ENCODE peak calls at places on chromosome 21, in six cellular contexts. L is NB4, E is AG04450, D is esophagus squamous epithelium, J is body of pancreas, U is heart left ventricle. G is an unnamed sample.

GRCh38 chr21:31732891-31733520 is 1.1 kb upstream of the SCAF4 start:
- DNase-seq in L (peak), E (no peak), D (no peak), J (no peak), U (no peak), G (peak)

GRCh38 chr21:35924714-35925301 is 135.5 kb downstream of the SETD4 start:
- DNase-seq in L (peak), E (peak), D (no peak), J (no peak), U (peak), G (peak)

GRCh38 chr21:46111857-46112730 is 14.2 kb downstream of the COL6A2 start:
- DNase-seq in L (no peak), E (no peak), D (no peak), J (peak), U (no peak), G (no peak)

GRCh38 chr21:36184561-36184960 is 27.9 kb downstream of the DOP1B start:
- DNase-seq in L (no peak), E (no peak), D (no peak), J (no peak), U (no peak), G (no peak)

GRCh38 chr21:38527737-38528136 is 29.5 kb upstream of the ERG start:
- DNase-seq in L (no peak), E (no peak), D (no peak), J (no peak), U (no peak), G (no peak)

GRCh38 chr21:35491920-35492678 is 443.0 kb upstream of the RUNX1 start:
- DNase-seq in L (peak), E (no peak), D (no peak), J (no peak), U (no peak), G (no peak)

GRCh38 chr21:36551731-36552457 is 72.0 kb upstream of the CLDN14 start:
- DNase-seq in L (no peak), E (peak), D (no peak), J (no peak), U (no peak), G (peak)

GRCh38 chr21:38459490-38459889 is 38.8 kb downstream of the ERG start:
- DNase-seq in L (no peak), E (no peak), D (no peak), J (no peak), U (no peak), G (no peak)

GRCh38 chr21:36587388-36587787 is 107.5 kb upstream of the CLDN14 start:
- DNase-seq in L (no peak), E (no peak), D (no peak), J (no peak), U (no peak), G (peak)

GRCh38 chr21:38042246-38042645 is 126.0 kb upstream of the KCNJ6 start:
- DNase-seq in L (no peak), E (no peak), D (no peak), J (no peak), U (no peak), G (peak)

GRCh38 chr21:46474365-46474764 is 15.7 kb downstream of the DIP2A start:
- DNase-seq in L (peak), E (no peak), D (no peak), J (no peak), U (no peak), G (no peak)

GRCh38 chr21:42674351-42674940 is 21.0 kb downstream of the PDE9A start:
- DNase-seq in L (peak), E (no peak), D (no peak), J (no peak), U (peak), G (no peak)

GRCh38 chr21:32248616-32249550 is 30.0 kb downstream of the MIS18A start:
- DNase-seq in L (no peak), E (no peak), D (no peak), J (no peak), U (no peak), G (no peak)

GRCh38 chr21:35833388-35833787 is 226.9 kb downstream of the SETD4 start:
- DNase-seq in L (no peak), E (no peak), D (no peak), J (no peak), U (no peak), G (no peak)

GRCh38 chr21:38933731-38934130 is 128.0 kb downstream of the ETS2 start:
- DNase-seq in L (no peak), E (no peak), D (no peak), J (no peak), U (no peak), G (no peak)

GRCh38 chr21:36575306-36575705 is 95.4 kb upstream of the CLDN14 start:
- DNase-seq in L (peak), E (no peak), D (no peak), J (no peak), U (no peak), G (no peak)

GRCh38 chr21:32114434-32115063 is 164.3 kb downstream of the MIS18A start:
- DNase-seq in L (peak), E (no peak), D (no peak), J (no peak), U (no peak), G (no peak)

GRCh38 chr21:15062566-15062965 is 2.2 kb downstream of the NRIP1 start:
- DNase-seq in L (no peak), E (no peak), D (no peak), J (no peak), U (no peak), G (peak)

GRCh38 chr21:15061284-15061683 is 3.5 kb downstream of the NRIP1 start:
- DNase-seq in L (no peak), E (no peak), D (no peak), J (no peak), U (no peak), G (no peak)

GRCh38 chr21:15061747-15062146 is 3.1 kb downstream of the NRIP1 start:
- DNase-seq in L (no peak), E (no peak), D (no peak), J (no peak), U (no peak), G (no peak)

GRCh38 chr21:15059397-15059796 is 5.4 kb downstream of the NRIP1 start:
- DNase-seq in L (no peak), E (no peak), D (no peak), J (no peak), U (no peak), G (no peak)

GRCh38 chr21:15060776-15061175 is 4.0 kb downstream of the NRIP1 start:
- DNase-seq in L (no peak), E (no peak), D (no peak), J (no peak), U (no peak), G (peak)
- H3K4me3 ChIP-seq in L (no peak), E (peak), D (peak), J (no peak), U (no peak), G (peak)

GRCh38 chr21:34091607-34092006 is 18.2 kb downstream of the MRPS6 start:
- DNase-seq in L (peak), E (no peak), D (no peak), J (no peak), U (no peak), G (no peak)
- TF ChIP-seq CTCF in L (no peak), E (peak), D (peak), J (no peak), U (peak), G (peak)

DNA sequence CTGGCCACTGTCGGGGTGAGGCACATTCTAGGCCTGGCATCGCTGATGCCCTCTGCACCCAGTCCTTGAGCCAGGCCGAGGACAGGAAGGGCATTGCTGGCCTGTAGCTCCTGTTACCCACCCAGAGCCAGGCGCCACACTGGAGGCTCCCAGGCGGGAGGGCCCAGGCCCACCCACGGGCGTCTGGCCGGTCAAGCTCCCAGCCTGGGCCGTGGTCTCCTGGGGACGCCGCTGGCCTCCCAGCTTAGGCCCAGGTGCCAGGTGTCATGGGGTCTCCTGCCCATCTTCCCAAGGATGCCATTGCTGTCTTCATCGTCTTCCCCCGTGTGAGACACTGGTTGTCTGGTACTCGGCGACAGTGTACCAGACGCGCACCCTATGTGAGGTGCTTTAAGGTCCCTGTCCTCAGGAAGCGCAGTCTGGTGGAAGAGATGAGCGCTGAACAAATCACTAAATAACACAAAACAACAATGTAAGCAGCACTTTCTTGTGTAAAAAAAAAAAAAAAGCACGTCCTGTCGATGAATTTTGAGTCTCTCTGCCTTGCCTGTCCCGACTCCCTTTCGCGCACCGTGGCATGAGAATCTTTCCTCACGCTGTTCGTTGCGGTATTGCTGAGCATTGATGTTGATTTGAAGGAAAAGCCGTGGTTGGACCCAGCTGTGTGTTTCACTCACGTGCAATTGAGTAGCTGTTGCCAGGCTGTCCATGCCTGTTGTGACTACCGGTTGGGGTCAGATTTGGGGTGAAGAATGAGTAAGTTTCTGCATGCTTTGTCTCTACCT is 27.0 kb upstream of the TRAPPC10 start:
- DNase-seq in L (no peak), E (no peak), D (no peak), J (no peak), U (no peak), G (peak)
- H3K4me3 ChIP-seq in L (no peak), E (no peak), D (no peak), J (no peak), U (no peak), G (no peak)

GRCh38 chr21:28727809-28728208 is 264.9 kb downstream of the LTN1 start:
- DNase-seq in L (no peak), E (no peak), D (no peak), J (no peak), U (peak), G (no peak)
- TF ChIP-seq CTCF in L (no peak), E (no peak), D (no peak), J (no peak), U (no peak), G (no peak)

GRCh38 chr21:26962516-26963305 is 4.2 kb downstream of the ADAMTS5 start:
- DNase-seq in L (no peak), E (no peak), D (no peak), J (no peak), U (no peak), G (no peak)
- H3K4me3 ChIP-seq in L (no peak), E (no peak), D (peak), J (no peak), U (no peak), G (no peak)

DNA sequence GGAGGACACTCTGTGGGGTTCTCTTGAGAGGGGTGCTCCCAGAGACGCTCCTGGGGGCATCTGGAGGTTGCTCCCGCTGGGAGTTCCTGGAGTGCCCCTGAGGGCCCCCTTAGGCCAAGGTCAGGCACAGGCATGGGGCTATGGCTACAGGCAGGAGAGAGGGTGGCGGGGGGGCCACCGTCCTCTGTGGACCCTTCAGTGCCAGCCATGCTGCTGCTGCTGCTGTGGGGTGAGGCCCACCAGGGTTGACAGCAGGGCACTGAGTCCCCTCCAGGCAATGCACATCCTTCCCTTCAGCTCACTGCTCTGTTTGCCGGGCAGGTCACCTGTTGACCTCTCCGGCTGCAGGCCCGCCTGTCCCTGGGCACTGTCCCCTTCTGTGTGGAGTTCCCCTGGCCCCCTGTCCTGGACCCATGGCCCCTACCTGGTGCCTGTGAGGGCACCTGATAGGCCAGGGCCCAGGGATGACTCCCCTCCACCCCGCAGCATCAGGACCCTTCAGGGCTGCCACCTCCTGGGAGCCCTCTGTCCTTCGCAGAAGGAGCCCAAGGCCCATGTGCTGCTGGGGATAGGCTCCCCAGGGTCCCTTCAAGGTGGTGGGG is 34.2 kb upstream of the ADARB1 start:
- DNase-seq in L (no peak), E (no peak), D (no peak), J (no peak), U (no peak), G (no peak)
- TF ChIP-seq CTCF in L (no peak), E (no peak), D (no peak), J (no peak), U (no peak), G (no peak)

DNA sequence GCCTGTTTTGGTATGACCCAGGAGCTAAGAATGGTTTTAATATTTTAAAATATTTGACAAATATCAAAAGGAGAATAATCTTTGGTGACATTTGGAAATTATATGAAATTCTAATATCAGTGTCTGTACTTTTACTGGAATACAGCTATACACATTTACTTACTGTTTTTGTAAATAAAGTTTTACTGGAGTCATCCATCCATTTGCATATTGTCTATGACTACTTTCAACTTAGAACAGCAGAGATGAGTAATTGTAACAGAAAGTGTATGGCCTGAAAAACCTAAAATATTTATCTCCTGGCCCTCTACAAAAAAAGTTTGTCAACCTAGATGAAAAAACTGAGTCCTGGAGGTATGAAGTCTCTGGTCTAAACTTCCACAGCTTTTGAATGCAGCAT is 5.8 kb upstream of the MAP3K7CL start:
- DNase-seq in L (no peak), E (no peak), D (no peak), J (no peak), U (no peak), G (no peak)
- H3K4me3 ChIP-seq in L (no peak), E (no peak), D (no peak), J (no peak), U (no peak), G (no peak)

DNA sequence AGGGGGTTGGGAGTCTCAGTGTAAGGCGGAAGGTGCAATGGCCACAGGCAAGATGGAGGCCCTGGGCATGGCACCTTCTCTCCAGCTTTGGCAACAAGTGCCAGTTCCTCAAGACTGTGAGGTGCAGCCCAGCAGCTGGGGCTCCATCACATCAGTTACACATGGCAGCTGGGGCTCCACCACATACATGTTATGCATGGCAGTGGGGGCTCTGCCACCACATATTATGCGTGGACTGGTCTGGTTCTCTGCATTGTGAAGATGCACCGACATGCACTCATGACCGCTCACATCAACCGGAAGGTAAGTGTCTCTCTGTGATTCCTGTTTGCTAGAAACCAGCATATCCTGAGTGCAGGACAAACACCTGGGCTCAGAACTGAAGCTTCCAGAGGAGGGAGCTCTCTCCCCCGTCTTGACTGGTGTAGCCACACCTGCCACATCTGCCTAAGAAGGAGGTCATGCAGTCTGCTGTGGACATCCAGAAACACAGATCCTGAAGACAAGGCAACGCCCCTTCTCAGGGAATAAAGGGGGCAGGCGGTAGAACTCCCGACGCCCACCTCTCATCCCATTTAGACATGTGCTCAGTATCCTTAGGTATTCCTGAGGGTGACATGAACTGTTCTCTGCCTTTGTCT is 104.1 kb upstream of the TMPRSS2 start:
- DNase-seq in L (peak), E (no peak), D (no peak), J (peak), U (no peak), G (peak)
- TF ChIP-seq CTCF in L (peak), E (peak), D (peak), J (no peak), U (no peak), G (peak)